ENCODE peak calls at places on chromosomes 16 and 17, in nine cellular contexts. Z is IMR-90, V is heart left ventricle, N is PC-3, C is psoas muscle, Y is kidney epithelial cell, D is left ventricle myocardium inferior, R is colonic mucosa, O is neural progenitor cell. E is an unnamed sample.

GRCh38 chr16:17518441-17518840 is 47.7 kb upstream of the XYLT1 start:
- DNase-seq in V (no peak), Y (no peak), O (no peak), C (no peak), D (no peak), R (no peak), N (no peak), Z (peak), E (no peak)

GRCh38 chr17:55625516-55625915 is 97.1 kb downstream of the TMEM100 start:
- DNase-seq in V (no peak), D (no peak), Y (no peak), Z (no peak), R (no peak), C (no peak), N (no peak), O (no peak), E (no peak)

GRCh38 chr16:21100447-21100846 is 50.2 kb downstream of the DNAH3 start:
- DNase-seq in Y (peak), D (no peak), N (peak), V (no peak), C (no peak), Z (peak), O (no peak), R (no peak), E (no peak)

GRCh38 chr17:4786111-4786491 is at the start of gene VMO1:
- DNase-seq in O (peak), D (no peak), Y (no peak), C (no peak), N (peak), V (no peak), R (no peak), Z (no peak), E (no peak)

GRCh38 chr17:29844339-29845048 is 85.5 kb downstream of the SSH2 start:
- DNase-seq in R (no peak), Z (no peak), N (no peak), D (no peak), V (no peak), Y (no peak), O (peak), C (no peak), E (no peak)

GRCh38 chr17:14202388-14203166 is 34.1 kb downstream of the CDRT15 start:
- DNase-seq in N (no peak), D (no peak), Y (no peak), V (no peak), O (no peak), R (no peak), C (no peak), Z (no peak), E (no peak)

GRCh38 chr17:49361129-49361901 is 735 bp downstream of the ZNF652 start:
- DNase-seq in N (peak), D (peak), Y (no peak), O (no peak), C (peak), V (peak), R (peak), Z (no peak), E (no peak)

GRCh38 chr16:56682703-56683397 is 580 bp downstream of the MT1X start:
- DNase-seq in O (no peak), N (no peak), C (peak), D (no peak), V (no peak), Y (no peak), R (no peak), Z (no peak), E (no peak)

GRCh38 chr17:66523378-66524174 is 221.2 kb downstream of the PRKCA start:
- DNase-seq in Y (no peak), O (no peak), R (peak), N (no peak), V (no peak), C (no peak), D (no peak), Z (peak), E (no peak)

GRCh38 chr17:12395733-12396354 is 269.8 kb upstream of the MYOCD start:
- DNase-seq in N (peak), O (peak), D (no peak), Y (no peak), Z (no peak), V (no peak), R (peak), C (no peak), E (no peak)
- TF ChIP-seq CTCF in N (peak), O (peak), D (peak), Y (peak), Z (peak), V (no peak), R (peak), C (no peak), E (peak)

DNA sequence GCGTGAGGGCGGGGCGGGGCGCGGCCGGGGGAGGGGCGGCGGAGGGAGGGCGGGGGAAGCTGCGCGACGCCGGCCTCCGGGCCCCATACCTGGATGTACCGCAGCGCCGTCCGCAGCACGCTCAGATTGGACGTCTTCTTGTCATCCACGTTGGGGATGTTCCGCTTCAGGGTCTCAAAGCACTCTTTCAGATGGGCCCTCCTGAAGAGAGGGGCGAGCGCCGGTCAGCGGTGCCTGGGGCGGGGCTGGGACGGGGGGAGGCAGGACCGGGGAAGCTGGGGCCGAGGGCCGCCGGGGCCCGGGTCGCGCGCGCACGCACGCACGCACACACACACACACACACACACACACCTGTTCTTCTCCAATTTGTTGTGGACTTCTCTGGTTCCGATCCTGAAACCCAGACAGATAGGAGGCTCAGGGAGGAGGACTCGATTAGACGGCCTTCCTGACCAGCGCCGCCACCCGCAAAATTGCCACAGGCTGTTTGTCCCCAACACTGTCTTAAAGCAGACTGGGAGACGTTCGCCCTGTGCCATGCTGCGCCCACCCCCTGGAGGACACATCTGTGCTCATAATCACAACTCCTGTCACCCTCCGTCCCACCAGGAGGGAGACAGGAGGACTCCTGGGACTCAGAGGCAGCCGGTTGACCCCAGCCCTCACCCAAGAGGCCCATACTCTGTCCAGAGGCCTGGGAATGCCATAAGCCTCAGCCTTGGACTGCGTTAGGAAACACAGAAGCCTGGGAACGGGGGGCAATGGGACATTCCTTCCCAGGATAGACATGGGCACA is 6.7 kb downstream of the MNT start:
- DNase-seq in V (no peak), Y (no peak), C (peak), D (no peak), Z (no peak), N (no peak), O (peak), R (peak), E (no peak)
- H3K4me3 ChIP-seq in V (peak), Y (peak), C (peak), D (peak), Z (peak), N (no peak), O (peak), R (peak), E (peak)

GRCh38 chr17:58541249-58541648 is 26.8 kb upstream of the MTMR4 start:
- DNase-seq in N (peak), C (no peak), Y (no peak), Z (no peak), D (no peak), R (no peak), O (peak), V (no peak), E (no peak)
- TF ChIP-seq CTCF in N (peak), C (no peak), Y (peak), Z (peak), D (peak), R (no peak), O (peak), V (no peak), E (peak)

GRCh38 chr16:68234188-68235104 is 1.5 kb downstream of the ESRP2 start:
- DNase-seq in V (no peak), O (no peak), N (peak), R (peak), D (no peak), C (no peak), Y (no peak), Z (no peak), E (no peak)

GRCh38 chr16:68233835-68234187 is 2.1 kb downstream of the ESRP2 start:
- DNase-seq in N (no peak), D (no peak), O (no peak), Y (no peak), Z (no peak), V (no peak), R (no peak), C (no peak), E (no peak)

GRCh38 chr16:68231384-68232136 is 4.4 kb downstream of the ESRP2 start:
- DNase-seq in N (no peak), Y (no peak), V (no peak), O (no peak), R (no peak), D (no peak), C (no peak), Z (no peak), E (no peak)

GRCh38 chr16:68232335-68232734 is 3.6 kb downstream of the ESRP2 start:
- DNase-seq in Z (no peak), N (no peak), R (no peak), C (no peak), D (no peak), O (no peak), V (no peak), Y (no peak), E (no peak)

GRCh38 chr16:68233085-68233834 is 2.7 kb downstream of the ESRP2 start:
- DNase-seq in D (no peak), C (no peak), V (no peak), R (no peak), N (no peak), Y (no peak), Z (no peak), O (no peak), E (no peak)
- H3K4me3 ChIP-seq in D (no peak), C (no peak), V (no peak), R (peak), N (peak), Y (no peak), Z (no peak), O (no peak), E (no peak)

E was measured in BJ.